ENCODE peak calls at places on chromosome 2, in five cellular contexts. One of them, this sample, is unnamed.

GRCh38 chr2:115165529-115166109 is 723.2 kb downstream of the DPP10 start:
- DNase-seq in uterus: no peak
- DNase-seq in brain microvascular endothelial cell: peak
- DNase-seq in DND-41: peak
- DNase-seq in A673: peak
- DNase-seq in this sample: peak

GRCh38 chr2:65045651-65046050 is 10.6 kb upstream of the CEP68 start:
- DNase-seq in uterus: no peak
- DNase-seq in brain microvascular endothelial cell: peak
- DNase-seq in DND-41: no peak
- DNase-seq in A673: no peak
- DNase-seq in this sample: no peak

GRCh38 chr2:641501-642430 is 35.4 kb downstream of the TMEM18 start:
- DNase-seq in uterus: no peak
- DNase-seq in brain microvascular endothelial cell: no peak
- DNase-seq in DND-41: no peak
- DNase-seq in A673: no peak
- DNase-seq in this sample: peak

GRCh38 chr2:231800493-231801091 is 14.3 kb downstream of the COPS7B start:
- DNase-seq in uterus: no peak
- DNase-seq in brain microvascular endothelial cell: peak
- DNase-seq in DND-41: peak
- DNase-seq in A673: peak
- DNase-seq in this sample: no peak

GRCh38 chr2:187875836-187876235 is 321.6 kb upstream of the TFPI start:
- DNase-seq in uterus: no peak
- DNase-seq in brain microvascular endothelial cell: no peak
- DNase-seq in DND-41: no peak
- DNase-seq in A673: no peak
- DNase-seq in this sample: no peak

GRCh38 chr2:164151518-164151917 is 415.7 kb upstream of the FIGN start:
- DNase-seq in uterus: no peak
- DNase-seq in brain microvascular endothelial cell: no peak
- DNase-seq in DND-41: no peak
- DNase-seq in A673: no peak
- DNase-seq in this sample: no peak

GRCh38 chr2:73111300-73112025 is 1.3 kb downstream of the RAB11FIP5 start:
- DNase-seq in uterus: peak
- DNase-seq in brain microvascular endothelial cell: no peak
- DNase-seq in DND-41: no peak
- DNase-seq in A673: no peak
- DNase-seq in this sample: peak

GRCh38 chr2:181234429-181235410 is 222.5 kb upstream of the ITGA4 start:
- DNase-seq in uterus: no peak
- DNase-seq in brain microvascular endothelial cell: no peak
- DNase-seq in DND-41: no peak
- DNase-seq in A673: peak
- DNase-seq in this sample: no peak

GRCh38 chr2:94861308-94862152 is 9.7 kb upstream of the TEKT4 start:
- DNase-seq in uterus: no peak
- DNase-seq in brain microvascular endothelial cell: no peak
- DNase-seq in DND-41: no peak
- DNase-seq in A673: no peak
- DNase-seq in this sample: no peak

GRCh38 chr2:4091013-4091412 is 387.6 kb downstream of the DCDC2C start:
- DNase-seq in uterus: no peak
- DNase-seq in brain microvascular endothelial cell: no peak
- DNase-seq in DND-41: no peak
- DNase-seq in A673: no peak
- DNase-seq in this sample: no peak

GRCh38 chr2:209472871-209473270 is 49.0 kb downstream of the MAP2 start:
- DNase-seq in uterus: no peak
- DNase-seq in brain microvascular endothelial cell: peak
- DNase-seq in DND-41: no peak
- DNase-seq in A673: peak
- DNase-seq in this sample: no peak

GRCh38 chr2:136376211-136376610 is 258.3 kb upstream of the CXCR4 start:
- DNase-seq in uterus: no peak
- DNase-seq in brain microvascular endothelial cell: no peak
- DNase-seq in DND-41: peak
- DNase-seq in A673: no peak
- DNase-seq in this sample: no peak

GRCh38 chr2:31031132-31031706 is 107.0 kb downstream of the GALNT14 start:
- DNase-seq in uterus: no peak
- DNase-seq in brain microvascular endothelial cell: no peak
- DNase-seq in DND-41: no peak
- DNase-seq in A673: no peak
- DNase-seq in this sample: no peak

GRCh38 chr2:176123847-176124273 is 1.3 kb downstream of the HOXD9 start:
- DNase-seq in uterus: peak
- DNase-seq in brain microvascular endothelial cell: no peak
- DNase-seq in DND-41: no peak
- DNase-seq in A673: peak
- DNase-seq in this sample: no peak

GRCh38 chr2:33292981-33293586 is 183.4 kb upstream of the RASGRP3 start:
- DNase-seq in uterus: no peak
- DNase-seq in brain microvascular endothelial cell: no peak
- DNase-seq in DND-41: no peak
- DNase-seq in A673: no peak
- DNase-seq in this sample: no peak

GRCh38 chr2:167510071-167510759 is 621.9 kb downstream of the XIRP2 start:
- DNase-seq in uterus: no peak
- DNase-seq in brain microvascular endothelial cell: no peak
- DNase-seq in DND-41: no peak
- DNase-seq in A673: no peak
- DNase-seq in this sample: peak

GRCh38 chr2:6866239-6866745 is 585 bp upstream of the CMPK2 start:
- DNase-seq in uterus: peak
- DNase-seq in brain microvascular endothelial cell: no peak
- DNase-seq in DND-41: peak
- DNase-seq in A673: peak
- DNase-seq in this sample: peak

GRCh38 chr2:198706683-198707082 is 751.1 kb downstream of the SATB2 start:
- DNase-seq in uterus: no peak
- DNase-seq in brain microvascular endothelial cell: no peak
- DNase-seq in DND-41: no peak
- DNase-seq in A673: no peak
- DNase-seq in this sample: no peak

GRCh38 chr2:208222351-208222750 is 32.5 kb downstream of the IDH1 start:
- DNase-seq in uterus: no peak
- DNase-seq in brain microvascular endothelial cell: peak
- DNase-seq in DND-41: no peak
- DNase-seq in A673: no peak
- DNase-seq in this sample: peak

GRCh38 chr2:45577426-45577825 is 33.6 kb downstream of the SRBD1 start:
- DNase-seq in uterus: no peak
- DNase-seq in brain microvascular endothelial cell: peak
- DNase-seq in DND-41: no peak
- DNase-seq in A673: no peak
- DNase-seq in this sample: no peak

GRCh38 chr2:164568317-164568716 is 53.0 kb downstream of the GRB14 start:
- DNase-seq in uterus: no peak
- DNase-seq in brain microvascular endothelial cell: no peak
- DNase-seq in DND-41: no peak
- DNase-seq in A673: no peak
- DNase-seq in this sample: no peak

GRCh38 chr2:138550172-138550571 is 48.6 kb downstream of the SPOPL start:
- DNase-seq in uterus: no peak
- DNase-seq in brain microvascular endothelial cell: no peak
- DNase-seq in DND-41: no peak
- DNase-seq in A673: no peak
- DNase-seq in this sample: no peak

GRCh38 chr2:88307817-88308216 is 137.7 kb downstream of the THNSL2 start:
- DNase-seq in uterus: no peak
- DNase-seq in brain microvascular endothelial cell: no peak
- DNase-seq in DND-41: peak
- DNase-seq in A673: peak
- DNase-seq in this sample: peak

GRCh38 chr2:111919362-111919761 is 21.0 kb downstream of the MERTK start:
- DNase-seq in uterus: no peak
- DNase-seq in brain microvascular endothelial cell: no peak
- DNase-seq in DND-41: no peak
- DNase-seq in A673: no peak
- DNase-seq in this sample: no peak

GRCh38 chr2:10448646-10449480 is 736 bp upstream of the ODC1 start:
- DNase-seq in uterus: peak
- DNase-seq in brain microvascular endothelial cell: peak
- DNase-seq in DND-41: no peak
- DNase-seq in A673: peak
- DNase-seq in this sample: no peak

GRCh38 chr2:160516547-160517365 is 23.1 kb upstream of the RBMS1 start:
- DNase-seq in uterus: peak
- DNase-seq in brain microvascular endothelial cell: no peak
- DNase-seq in DND-41: no peak
- DNase-seq in A673: peak
- DNase-seq in this sample: no peak

GRCh38 chr2:29262681-29263260 is 147.6 kb downstream of the CLIP4 start:
- DNase-seq in uterus: no peak
- DNase-seq in brain microvascular endothelial cell: no peak
- DNase-seq in DND-41: no peak
- DNase-seq in A673: peak
- DNase-seq in this sample: no peak

GRCh38 chr2:206443735-206444527 is 599 bp downstream of the ADAM23 start:
- DNase-seq in uterus: no peak
- DNase-seq in brain microvascular endothelial cell: peak
- DNase-seq in DND-41: no peak
- DNase-seq in A673: peak
- DNase-seq in this sample: peak
- TF ChIP-seq CTCF in uterus: no peak
- TF ChIP-seq CTCF in brain microvascular endothelial cell: peak
- TF ChIP-seq CTCF in DND-41: no peak
- TF ChIP-seq CTCF in A673: no peak
- TF ChIP-seq CTCF in this sample: peak

GRCh38 chr2:195486987-195487644 is 169.9 kb upstream of the SLC39A10 start:
- DNase-seq in uterus: no peak
- DNase-seq in brain microvascular endothelial cell: peak
- DNase-seq in DND-41: peak
- DNase-seq in A673: peak
- DNase-seq in this sample: peak
- H3K27ac ChIP-seq in uterus: no peak
- H3K27ac ChIP-seq in brain microvascular endothelial cell: peak
- H3K27ac ChIP-seq in DND-41: peak
- H3K27ac ChIP-seq in A673: peak
- H3K27ac ChIP-seq in this sample: no peak

DNA sequence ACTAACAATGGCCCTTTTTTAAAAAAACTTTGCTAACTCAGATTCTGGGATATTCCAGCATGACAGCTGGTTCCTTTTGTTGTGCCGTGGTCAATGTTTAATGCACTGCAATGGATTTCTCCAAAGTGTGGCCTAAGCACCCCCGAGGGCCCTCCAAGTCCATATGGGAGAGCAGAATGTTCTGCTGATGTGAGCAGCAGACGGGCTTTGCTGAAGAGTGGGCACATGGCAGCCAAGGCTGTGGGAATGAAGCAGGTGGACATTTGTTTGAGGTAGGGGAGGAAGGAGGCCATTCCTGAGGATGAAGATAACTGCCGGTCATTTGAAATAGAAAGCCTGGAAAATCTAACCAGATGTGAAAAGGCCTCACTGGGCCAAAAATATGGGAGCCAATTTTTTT is 483.7 kb upstream of the GCFC2 start:
- DNase-seq in uterus: no peak
- DNase-seq in brain microvascular endothelial cell: no peak
- DNase-seq in DND-41: no peak
- DNase-seq in A673: no peak
- DNase-seq in this sample: no peak
- TF ChIP-seq CTCF in uterus: no peak
- TF ChIP-seq CTCF in brain microvascular endothelial cell: no peak
- TF ChIP-seq CTCF in DND-41: no peak
- TF ChIP-seq CTCF in A673: no peak
- TF ChIP-seq CTCF in this sample: no peak

GRCh38 chr2:216761809-216762208 is 66.5 kb upstream of the IGFBP5 start:
- DNase-seq in uterus: no peak
- DNase-seq in brain microvascular endothelial cell: no peak
- DNase-seq in DND-41: no peak
- DNase-seq in A673: no peak
- DNase-seq in this sample: no peak

GRCh38 chr2:216758431-216759155 is 63.2 kb upstream of the IGFBP5 start:
- DNase-seq in uterus: no peak
- DNase-seq in brain microvascular endothelial cell: no peak
- DNase-seq in DND-41: no peak
- DNase-seq in A673: no peak
- DNase-seq in this sample: no peak

GRCh38 chr2:216757532-216757931 is 62.2 kb upstream of the IGFBP5 start:
- DNase-seq in uterus: no peak
- DNase-seq in brain microvascular endothelial cell: no peak
- DNase-seq in DND-41: no peak
- DNase-seq in A673: no peak
- DNase-seq in this sample: no peak

GRCh38 chr2:216756435-216756834 is 61.1 kb upstream of the IGFBP5 start:
- DNase-seq in uterus: no peak
- DNase-seq in brain microvascular endothelial cell: no peak
- DNase-seq in DND-41: no peak
- DNase-seq in A673: no peak
- DNase-seq in this sample: no peak

DNA sequence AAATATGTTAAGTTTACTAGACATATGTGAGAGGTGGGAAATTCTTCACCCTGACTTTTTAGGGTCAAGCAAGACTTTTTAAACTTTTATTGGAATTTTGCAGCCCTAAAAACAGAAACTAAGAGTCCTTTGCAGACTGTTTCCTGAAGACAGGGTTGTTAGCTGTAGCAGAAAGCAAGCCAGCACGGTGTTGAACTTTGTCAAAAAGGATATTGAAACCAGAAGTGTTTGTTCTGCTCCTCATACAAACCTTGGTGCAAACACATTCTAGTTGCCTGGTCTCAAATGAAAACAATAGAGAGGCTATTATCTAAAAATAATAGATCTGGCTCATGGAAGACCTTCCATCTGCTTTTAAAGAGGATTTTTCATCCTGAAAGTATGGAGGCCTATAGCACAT is 65.8 kb upstream of the IGFBP5 start:
- DNase-seq in uterus: no peak
- DNase-seq in brain microvascular endothelial cell: no peak
- DNase-seq in DND-41: no peak
- DNase-seq in A673: no peak
- DNase-seq in this sample: no peak
- H3K27ac ChIP-seq in uterus: peak
- H3K27ac ChIP-seq in brain microvascular endothelial cell: no peak
- H3K27ac ChIP-seq in DND-41: no peak
- H3K27ac ChIP-seq in A673: no peak
- H3K27ac ChIP-seq in this sample: no peak

This sample was measured in RWPE1.